ENCODE peak calls at places on chromosomes 4 and X, in seven cellular contexts. R is GM06990; Z is activated T-cell treated with anti-CD3 and anti-CD28 coated beads, Interleukin-2, amount 50 U/mL, for 24 hours; K is NCI-H2171 treated with DMSO at 0.1 percent for 48 hours; T is head of caudate nucleus; E is mesothelial cell of epicardium; A is NCI-H510A treated with DMSO at 0.1 percent for 48 hours. D is an unnamed sample.
A peak's percentile ranks its signal among the peaks of the same experiment; 100 is the strongest.

GRCh38 chrX:148363836-148364235 is 136.6 kb upstream of the AFF2 start:
- DNase-seq in T (no peak), R (no peak), Z (no peak), E (no peak), A (no peak), K (no peak), D (no peak)

GRCh38 chr4:4792516-4792915 is 66.9 kb upstream of the MSX1 start:
- DNase-seq in E (no peak), A (no peak), T (no peak), R (no peak), Z (no peak), K (no peak), D (no peak)

GRCh38 chrX:123013141-123013540 is 170.9 kb upstream of the GRIA3 start:
- DNase-seq in R (no peak), K (no peak), A (no peak), Z (no peak), T (no peak), E (no peak), D (no peak)

GRCh38 chr4:123651127-123651526 is 254.5 kb downstream of the SPRY1 start:
- DNase-seq in A (no peak), E (no peak), T (no peak), K (no peak), R (no peak), Z (no peak), D (no peak)

GRCh38 chr4:140243345-140243753 is 89.4 kb upstream of the MAML3 start:
- DNase-seq in Z (peak; percentile 41), R (peak; percentile 25), T (no peak), E (no peak), A (peak; percentile 86), K (peak; percentile 8), D (no peak)

GRCh38 chrX:71222929-71223328 is at the start of gene GJB1:
- DNase-seq in T (peak; percentile 82), R (no peak), A (no peak), K (no peak), E (no peak), Z (no peak), D (no peak)

GRCh38 chr4:123415977-123416376 is 19.4 kb downstream of the SPRY1 start:
- DNase-seq in K (no peak), R (no peak), T (no peak), A (no peak), E (no peak), Z (peak; percentile 59), D (no peak)

GRCh38 chrX:18879144-18879543 is 104.8 kb downstream of the PHKA2 start:
- DNase-seq in R (no peak), Z (no peak), E (no peak), A (no peak), T (no peak), K (no peak), D (no peak)

GRCh38 chr4:173436149-173436579 is 37.2 kb upstream of the SCRG1 start:
- DNase-seq in T (no peak), Z (no peak), E (no peak), R (no peak), K (no peak), A (peak; percentile 11), D (no peak)

GRCh38 chr4:169333265-169333664 is 62.5 kb upstream of the SH3RF1 start:
- DNase-seq in R (no peak), K (no peak), Z (no peak), A (no peak), T (no peak), E (no peak), D (no peak)

GRCh38 chr4:56804551-56804950 is 16.9 kb downstream of the SPINK2 start:
- DNase-seq in E (no peak), Z (no peak), K (no peak), T (no peak), R (no peak), A (no peak), D (no peak)

GRCh38 chr4:25343671-25344070 is 31.1 kb downstream of the ZCCHC4 start:
- DNase-seq in T (no peak), R (no peak), E (no peak), Z (no peak), A (no peak), K (no peak), D (no peak)

GRCh38 chr4:152458801-152459302 is 77.0 kb downstream of the FBXW7 start:
- DNase-seq in T (no peak), R (no peak), Z (no peak), E (no peak), K (no peak), A (no peak), D (no peak)

GRCh38 chr4:183747931-183748664 is 89.0 kb downstream of the TRAPPC11 start:
- DNase-seq in T (no peak), Z (no peak), A (no peak), K (peak; percentile 72), R (no peak), E (no peak), D (no peak)

GRCh38 chrX:12903646-12904045 is 2.8 kb upstream of the TLR8 start:
- DNase-seq in A (no peak), R (no peak), K (no peak), E (no peak), T (no peak), Z (no peak), D (no peak)

GRCh38 chr4:106986486-106986885 is 49.6 kb downstream of the DKK2 start:
- DNase-seq in K (no peak), R (no peak), Z (no peak), E (no peak), T (no peak), A (no peak), D (no peak)

GRCh38 chrX:40473460-40474204 is 107.1 kb upstream of the ATP6AP2 start:
- DNase-seq in R (no peak), T (no peak), A (no peak), Z (no peak), E (no peak), K (no peak), D (no peak)

GRCh38 chr4:71296945-71297344 is 41.9 kb upstream of the SLC4A4 start:
- DNase-seq in E (no peak), Z (no peak), A (no peak), K (no peak), T (peak; percentile 53), R (no peak), D (no peak)

D was measured in cerebellum.